ENCODE peak calls at places on chromosomes 3 and 15, in six cellular contexts. One of them, this sample, is unnamed.

GRCh38 chr15:52727825-52728224 is 48.6 kb upstream of the ATOSA start:
- DNase-seq in activated effector memory CD4-positive, alpha-beta T cell treated with anti-CD3 and anti-CD28 coated beads, Interleukin-2, amount 50 U/mL, for 16 hours: no peak
- DNase-seq in uterus: no peak
- DNase-seq in NCI-H1105: no peak
- DNase-seq in naive thymus-derived CD8-positive, alpha-beta T cell: no peak
- DNase-seq in H4: no peak
- DNase-seq in this sample: no peak

GRCh38 chr3:105827101-105827634 is 41.6 kb downstream of the CBLB start:
- DNase-seq in activated effector memory CD4-positive, alpha-beta T cell treated with anti-CD3 and anti-CD28 coated beads, Interleukin-2, amount 50 U/mL, for 16 hours: no peak
- DNase-seq in H4: no peak
- DNase-seq in NCI-H1105: no peak
- DNase-seq in naive thymus-derived CD8-positive, alpha-beta T cell: no peak
- DNase-seq in uterus: no peak
- DNase-seq in this sample: no peak

GRCh38 chr15:84973492-84974460 is 7.9 kb upstream of the PDE8A start:
- DNase-seq in NCI-H1105: no peak
- DNase-seq in activated effector memory CD4-positive, alpha-beta T cell treated with anti-CD3 and anti-CD28 coated beads, Interleukin-2, amount 50 U/mL, for 16 hours: no peak
- DNase-seq in H4: no peak
- DNase-seq in uterus: no peak
- DNase-seq in naive thymus-derived CD8-positive, alpha-beta T cell: no peak
- DNase-seq in this sample: no peak

GRCh38 chr3:124775776-124776336 is 45.6 kb downstream of the UMPS start:
- DNase-seq in NCI-H1105: no peak
- DNase-seq in naive thymus-derived CD8-positive, alpha-beta T cell: no peak
- DNase-seq in uterus: no peak
- DNase-seq in activated effector memory CD4-positive, alpha-beta T cell treated with anti-CD3 and anti-CD28 coated beads, Interleukin-2, amount 50 U/mL, for 16 hours: no peak
- DNase-seq in H4: no peak
- DNase-seq in this sample: no peak

GRCh38 chr15:44536298-44536961 is 517 bp upstream of the EIF3J start:
- DNase-seq in naive thymus-derived CD8-positive, alpha-beta T cell: no peak
- DNase-seq in uterus: no peak
- DNase-seq in H4: peak; percentile 89
- DNase-seq in NCI-H1105: peak; percentile 67
- DNase-seq in activated effector memory CD4-positive, alpha-beta T cell treated with anti-CD3 and anti-CD28 coated beads, Interleukin-2, amount 50 U/mL, for 16 hours: no peak
- DNase-seq in this sample: no peak

GRCh38 chr3:127775398-127776109 is 46.8 kb downstream of the MGLL start:
- DNase-seq in NCI-H1105: no peak
- DNase-seq in activated effector memory CD4-positive, alpha-beta T cell treated with anti-CD3 and anti-CD28 coated beads, Interleukin-2, amount 50 U/mL, for 16 hours: no peak
- DNase-seq in naive thymus-derived CD8-positive, alpha-beta T cell: no peak
- DNase-seq in H4: no peak
- DNase-seq in uterus: peak; percentile 49
- DNase-seq in this sample: no peak

GRCh38 chr3:69321301-69321986 is 64.4 kb downstream of the FRMD4B start:
- DNase-seq in naive thymus-derived CD8-positive, alpha-beta T cell: no peak
- DNase-seq in activated effector memory CD4-positive, alpha-beta T cell treated with anti-CD3 and anti-CD28 coated beads, Interleukin-2, amount 50 U/mL, for 16 hours: no peak
- DNase-seq in NCI-H1105: no peak
- DNase-seq in H4: no peak
- DNase-seq in uterus: no peak
- DNase-seq in this sample: no peak

GRCh38 chr15:78620839-78621421 is at the start of gene CHRNA3:
- DNase-seq in naive thymus-derived CD8-positive, alpha-beta T cell: no peak
- DNase-seq in H4: no peak
- DNase-seq in uterus: no peak
- DNase-seq in NCI-H1105: no peak
- DNase-seq in activated effector memory CD4-positive, alpha-beta T cell treated with anti-CD3 and anti-CD28 coated beads, Interleukin-2, amount 50 U/mL, for 16 hours: no peak
- DNase-seq in this sample: no peak

GRCh38 chr3:60514085-60514649 is 737.1 kb downstream of the FHIT start:
- DNase-seq in NCI-H1105: no peak
- DNase-seq in H4: no peak
- DNase-seq in activated effector memory CD4-positive, alpha-beta T cell treated with anti-CD3 and anti-CD28 coated beads, Interleukin-2, amount 50 U/mL, for 16 hours: no peak
- DNase-seq in uterus: no peak
- DNase-seq in naive thymus-derived CD8-positive, alpha-beta T cell: no peak
- DNase-seq in this sample: no peak

This sample was measured in ovary.